ENCODE peak calls at places on chromosomes 6 and 20, in ten cellular contexts. One of them, this sample, is unnamed.

GRCh38 chr20:2585811-2586210 is 49.4 kb downstream of the TMC2 start:
- DNase-seq in Karpas-422: no peak
- DNase-seq in fibroblast of the aortic adventitia: peak; percentile 47
- DNase-seq in lower lobe of right lung: no peak
- DNase-seq in body of pancreas: no peak
- DNase-seq in ovary: no peak
- DNase-seq in lower leg skin: no peak
- DNase-seq in fibroblast of pulmonary artery: peak; percentile 53
- DNase-seq in kidney epithelial cell: peak; percentile 9
- DNase-seq in endodermal cell: no peak
- DNase-seq in this sample: peak; percentile 64

GRCh38 chr20:24827603-24828295 is 121.3 kb upstream of the CST7 start:
- DNase-seq in Karpas-422: no peak
- DNase-seq in fibroblast of the aortic adventitia: no peak
- DNase-seq in lower lobe of right lung: no peak
- DNase-seq in body of pancreas: no peak
- DNase-seq in ovary: no peak
- DNase-seq in lower leg skin: no peak
- DNase-seq in fibroblast of pulmonary artery: no peak
- DNase-seq in kidney epithelial cell: no peak
- DNase-seq in endodermal cell: no peak
- DNase-seq in this sample: no peak

GRCh38 chr6:167045828-167046580 is 46.8 kb downstream of the CEP43 start:
- DNase-seq in Karpas-422: peak; percentile 84
- DNase-seq in fibroblast of the aortic adventitia: no peak
- DNase-seq in lower lobe of right lung: no peak
- DNase-seq in body of pancreas: no peak
- DNase-seq in ovary: no peak
- DNase-seq in lower leg skin: no peak
- DNase-seq in fibroblast of pulmonary artery: no peak
- DNase-seq in kidney epithelial cell: no peak
- DNase-seq in endodermal cell: no peak
- DNase-seq in this sample: no peak

GRCh38 chr6:28977351-28978136 is 27.6 kb downstream of the ZNF311 start:
- DNase-seq in Karpas-422: no peak
- DNase-seq in fibroblast of the aortic adventitia: peak; percentile 34
- DNase-seq in lower lobe of right lung: peak; percentile 61
- DNase-seq in body of pancreas: no peak
- DNase-seq in ovary: no peak
- DNase-seq in lower leg skin: no peak
- DNase-seq in fibroblast of pulmonary artery: peak; percentile 78
- DNase-seq in kidney epithelial cell: no peak
- DNase-seq in endodermal cell: peak; percentile 79
- DNase-seq in this sample: no peak

GRCh38 chr6:56593801-56594318 is 48.8 kb downstream of the DST start:
- DNase-seq in Karpas-422: peak; percentile 80
- DNase-seq in fibroblast of the aortic adventitia: peak; percentile 37
- DNase-seq in lower lobe of right lung: no peak
- DNase-seq in body of pancreas: no peak
- DNase-seq in ovary: no peak
- DNase-seq in lower leg skin: no peak
- DNase-seq in fibroblast of pulmonary artery: peak; percentile 22
- DNase-seq in kidney epithelial cell: no peak
- DNase-seq in endodermal cell: no peak
- DNase-seq in this sample: no peak

GRCh38 chr6:105786890-105787655 is 299.1 kb upstream of the PRDM1 start:
- DNase-seq in Karpas-422: no peak
- DNase-seq in fibroblast of the aortic adventitia: no peak
- DNase-seq in lower lobe of right lung: no peak
- DNase-seq in body of pancreas: no peak
- DNase-seq in ovary: no peak
- DNase-seq in lower leg skin: no peak
- DNase-seq in fibroblast of pulmonary artery: no peak
- DNase-seq in kidney epithelial cell: no peak
- DNase-seq in endodermal cell: no peak
- DNase-seq in this sample: no peak

GRCh38 chr6:100509101-100509500 is 44.4 kb upstream of the SIM1 start:
- DNase-seq in Karpas-422: no peak
- DNase-seq in fibroblast of the aortic adventitia: no peak
- DNase-seq in lower lobe of right lung: no peak
- DNase-seq in body of pancreas: no peak
- DNase-seq in ovary: no peak
- DNase-seq in lower leg skin: no peak
- DNase-seq in fibroblast of pulmonary artery: no peak
- DNase-seq in kidney epithelial cell: no peak
- DNase-seq in endodermal cell: no peak
- DNase-seq in this sample: no peak

GRCh38 chr6:168886964-168887363 is 366.7 kb downstream of the THBS2 start:
- DNase-seq in Karpas-422: no peak
- DNase-seq in fibroblast of the aortic adventitia: no peak
- DNase-seq in lower lobe of right lung: no peak
- DNase-seq in body of pancreas: peak; percentile 52
- DNase-seq in ovary: no peak
- DNase-seq in lower leg skin: no peak
- DNase-seq in fibroblast of pulmonary artery: no peak
- DNase-seq in kidney epithelial cell: no peak
- DNase-seq in endodermal cell: no peak
- DNase-seq in this sample: no peak

GRCh38 chr20:46330831-46331371 is 22.6 kb upstream of the CDH22 start:
- DNase-seq in Karpas-422: no peak
- DNase-seq in fibroblast of the aortic adventitia: no peak
- DNase-seq in lower lobe of right lung: no peak
- DNase-seq in body of pancreas: no peak
- DNase-seq in ovary: no peak
- DNase-seq in lower leg skin: no peak
- DNase-seq in fibroblast of pulmonary artery: no peak
- DNase-seq in kidney epithelial cell: no peak
- DNase-seq in endodermal cell: no peak
- DNase-seq in this sample: no peak
- H3K4me3 ChIP-seq in Karpas-422: peak overlapping the region; percentile 57
- H3K4me3 ChIP-seq in fibroblast of the aortic adventitia: no peak overlapping the region
- H3K4me3 ChIP-seq in lower lobe of right lung: no peak overlapping the region
- H3K4me3 ChIP-seq in body of pancreas: no peak overlapping the region
- H3K4me3 ChIP-seq in ovary: no peak overlapping the region
- H3K4me3 ChIP-seq in lower leg skin: no peak overlapping the region
- H3K4me3 ChIP-seq in fibroblast of pulmonary artery: no peak overlapping the region
- H3K4me3 ChIP-seq in kidney epithelial cell: no peak overlapping the region
- H3K4me3 ChIP-seq in endodermal cell: no peak overlapping the region
- H3K4me3 ChIP-seq in this sample: no peak overlapping the region

GRCh38 chr20:21521596-21522478 is 8.0 kb upstream of the NKX2-2 start:
- DNase-seq in Karpas-422: no peak
- DNase-seq in fibroblast of the aortic adventitia: no peak
- DNase-seq in lower lobe of right lung: peak; percentile 25
- DNase-seq in body of pancreas: no peak
- DNase-seq in ovary: no peak
- DNase-seq in lower leg skin: no peak
- DNase-seq in fibroblast of pulmonary artery: no peak
- DNase-seq in kidney epithelial cell: no peak
- DNase-seq in endodermal cell: peak; percentile 78
- DNase-seq in this sample: no peak

GRCh38 chr20:21523895-21524294 is 10.0 kb upstream of the NKX2-2 start:
- DNase-seq in Karpas-422: no peak
- DNase-seq in fibroblast of the aortic adventitia: no peak
- DNase-seq in lower lobe of right lung: no peak
- DNase-seq in body of pancreas: no peak
- DNase-seq in ovary: no peak
- DNase-seq in lower leg skin: no peak
- DNase-seq in fibroblast of pulmonary artery: no peak
- DNase-seq in kidney epithelial cell: no peak
- DNase-seq in endodermal cell: no peak
- DNase-seq in this sample: no peak

GRCh38 chr20:21520702-21521595 is 7.1 kb upstream of the NKX2-2 start:
- DNase-seq in Karpas-422: no peak
- DNase-seq in fibroblast of the aortic adventitia: peak; percentile 37
- DNase-seq in lower lobe of right lung: peak; percentile 30
- DNase-seq in body of pancreas: no peak
- DNase-seq in ovary: no peak
- DNase-seq in lower leg skin: no peak
- DNase-seq in fibroblast of pulmonary artery: no peak
- DNase-seq in kidney epithelial cell: no peak
- DNase-seq in endodermal cell: peak; percentile 87
- DNase-seq in this sample: no peak

GRCh38 chr20:21522479-21523397 is 8.9 kb upstream of the NKX2-2 start:
- DNase-seq in Karpas-422: no peak
- DNase-seq in fibroblast of the aortic adventitia: no peak
- DNase-seq in lower lobe of right lung: no peak
- DNase-seq in body of pancreas: peak; percentile 51
- DNase-seq in ovary: no peak
- DNase-seq in lower leg skin: no peak
- DNase-seq in fibroblast of pulmonary artery: no peak
- DNase-seq in kidney epithelial cell: no peak
- DNase-seq in endodermal cell: peak; percentile 68
- DNase-seq in this sample: no peak

DNA sequence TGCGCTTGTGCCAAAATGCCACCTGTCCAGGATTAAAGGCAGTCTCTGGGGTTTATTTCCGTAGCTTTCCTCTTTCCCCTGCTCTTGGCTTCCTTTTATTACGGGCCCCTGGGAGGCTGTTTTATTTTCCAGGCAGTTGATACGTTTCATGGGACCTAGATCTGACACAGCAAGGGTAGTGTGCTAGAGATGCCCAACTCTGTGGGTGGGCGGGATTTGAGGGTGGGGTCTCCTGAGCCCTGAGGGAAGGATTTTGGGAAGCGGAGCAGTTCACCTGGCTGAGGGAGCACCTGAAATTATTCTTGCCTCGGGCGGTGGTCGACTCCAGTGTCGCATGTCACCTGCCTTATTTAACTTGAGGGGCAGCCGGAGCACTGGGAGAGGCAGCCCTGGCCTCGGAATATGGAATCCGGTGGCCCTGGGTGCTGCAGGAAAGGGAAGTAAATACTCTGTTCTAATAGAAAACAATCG is 9.6 kb upstream of the NKX2-2 start:
- DNase-seq in Karpas-422: no peak
- DNase-seq in fibroblast of the aortic adventitia: no peak
- DNase-seq in lower lobe of right lung: no peak
- DNase-seq in body of pancreas: no peak
- DNase-seq in ovary: no peak
- DNase-seq in lower leg skin: no peak
- DNase-seq in fibroblast of pulmonary artery: no peak
- DNase-seq in kidney epithelial cell: no peak
- DNase-seq in endodermal cell: no peak
- DNase-seq in this sample: no peak
- H3K4me3 ChIP-seq in Karpas-422: no peak overlapping the region
- H3K4me3 ChIP-seq in fibroblast of the aortic adventitia: no peak overlapping the region
- H3K4me3 ChIP-seq in lower lobe of right lung: no peak overlapping the region
- H3K4me3 ChIP-seq in body of pancreas: no peak overlapping the region
- H3K4me3 ChIP-seq in ovary: no peak overlapping the region
- H3K4me3 ChIP-seq in lower leg skin: no peak overlapping the region
- H3K4me3 ChIP-seq in fibroblast of pulmonary artery: no peak overlapping the region
- H3K4me3 ChIP-seq in kidney epithelial cell: no peak overlapping the region
- H3K4me3 ChIP-seq in endodermal cell: peak overlapping the region; percentile 54
- H3K4me3 ChIP-seq in this sample: no peak overlapping the region

DNA sequence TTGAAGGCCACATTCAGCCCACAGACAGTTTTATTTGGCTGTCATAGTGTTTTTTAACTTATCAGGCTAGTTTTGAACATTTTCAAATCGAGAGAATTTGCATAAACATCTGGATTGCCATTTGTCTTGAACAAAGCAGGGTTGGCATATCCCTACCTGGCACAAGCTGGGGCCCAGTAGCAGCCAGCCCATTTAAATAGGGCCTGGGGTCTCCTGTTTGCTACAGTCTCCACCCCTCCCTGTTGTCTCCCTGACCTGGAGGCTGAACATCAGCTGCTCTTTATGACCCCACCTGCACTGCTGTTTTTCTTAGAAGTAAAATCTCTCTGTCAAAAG is 10.5 kb downstream of the BCAS4 start:
- DNase-seq in Karpas-422: no peak
- DNase-seq in fibroblast of the aortic adventitia: no peak
- DNase-seq in lower lobe of right lung: no peak
- DNase-seq in body of pancreas: no peak
- DNase-seq in ovary: no peak
- DNase-seq in lower leg skin: no peak
- DNase-seq in fibroblast of pulmonary artery: no peak
- DNase-seq in kidney epithelial cell: no peak
- DNase-seq in endodermal cell: no peak
- DNase-seq in this sample: no peak
- H3K4me3 ChIP-seq in Karpas-422: peak overlapping the region; percentile 43
- H3K4me3 ChIP-seq in fibroblast of the aortic adventitia: no peak overlapping the region
- H3K4me3 ChIP-seq in lower lobe of right lung: no peak overlapping the region
- H3K4me3 ChIP-seq in body of pancreas: no peak overlapping the region
- H3K4me3 ChIP-seq in ovary: no peak overlapping the region
- H3K4me3 ChIP-seq in lower leg skin: no peak overlapping the region
- H3K4me3 ChIP-seq in fibroblast of pulmonary artery: no peak overlapping the region
- H3K4me3 ChIP-seq in kidney epithelial cell: no peak overlapping the region
- H3K4me3 ChIP-seq in endodermal cell: no peak overlapping the region
- H3K4me3 ChIP-seq in this sample: no peak overlapping the region

GRCh38 chr20:21703740-21704407 is 1.6 kb upstream of the PAX1 start:
- DNase-seq in Karpas-422: no peak
- DNase-seq in fibroblast of the aortic adventitia: no peak
- DNase-seq in lower lobe of right lung: no peak
- DNase-seq in body of pancreas: no peak
- DNase-seq in ovary: no peak
- DNase-seq in lower leg skin: no peak
- DNase-seq in fibroblast of pulmonary artery: no peak
- DNase-seq in kidney epithelial cell: no peak
- DNase-seq in endodermal cell: no peak
- DNase-seq in this sample: no peak

GRCh38 chr20:21707267-21707666 is 1.8 kb downstream of the PAX1 start:
- DNase-seq in Karpas-422: no peak
- DNase-seq in fibroblast of the aortic adventitia: no peak
- DNase-seq in lower lobe of right lung: no peak
- DNase-seq in body of pancreas: no peak
- DNase-seq in ovary: no peak
- DNase-seq in lower leg skin: no peak
- DNase-seq in fibroblast of pulmonary artery: no peak
- DNase-seq in kidney epithelial cell: no peak
- DNase-seq in endodermal cell: no peak
- DNase-seq in this sample: no peak

GRCh38 chr20:21704408-21705385 is 767 bp upstream of the PAX1 start:
- DNase-seq in Karpas-422: no peak
- DNase-seq in fibroblast of the aortic adventitia: no peak
- DNase-seq in lower lobe of right lung: no peak
- DNase-seq in body of pancreas: no peak
- DNase-seq in ovary: no peak
- DNase-seq in lower leg skin: no peak
- DNase-seq in fibroblast of pulmonary artery: no peak
- DNase-seq in kidney epithelial cell: no peak
- DNase-seq in endodermal cell: peak; percentile 85
- DNase-seq in this sample: no peak

GRCh38 chr20:21706345-21707195 is 1.1 kb downstream of the PAX1 start:
- DNase-seq in Karpas-422: no peak
- DNase-seq in fibroblast of the aortic adventitia: no peak
- DNase-seq in lower lobe of right lung: no peak
- DNase-seq in body of pancreas: no peak
- DNase-seq in ovary: no peak
- DNase-seq in lower leg skin: no peak
- DNase-seq in fibroblast of pulmonary artery: no peak
- DNase-seq in kidney epithelial cell: no peak
- DNase-seq in endodermal cell: peak; percentile 75
- DNase-seq in this sample: no peak

DNA sequence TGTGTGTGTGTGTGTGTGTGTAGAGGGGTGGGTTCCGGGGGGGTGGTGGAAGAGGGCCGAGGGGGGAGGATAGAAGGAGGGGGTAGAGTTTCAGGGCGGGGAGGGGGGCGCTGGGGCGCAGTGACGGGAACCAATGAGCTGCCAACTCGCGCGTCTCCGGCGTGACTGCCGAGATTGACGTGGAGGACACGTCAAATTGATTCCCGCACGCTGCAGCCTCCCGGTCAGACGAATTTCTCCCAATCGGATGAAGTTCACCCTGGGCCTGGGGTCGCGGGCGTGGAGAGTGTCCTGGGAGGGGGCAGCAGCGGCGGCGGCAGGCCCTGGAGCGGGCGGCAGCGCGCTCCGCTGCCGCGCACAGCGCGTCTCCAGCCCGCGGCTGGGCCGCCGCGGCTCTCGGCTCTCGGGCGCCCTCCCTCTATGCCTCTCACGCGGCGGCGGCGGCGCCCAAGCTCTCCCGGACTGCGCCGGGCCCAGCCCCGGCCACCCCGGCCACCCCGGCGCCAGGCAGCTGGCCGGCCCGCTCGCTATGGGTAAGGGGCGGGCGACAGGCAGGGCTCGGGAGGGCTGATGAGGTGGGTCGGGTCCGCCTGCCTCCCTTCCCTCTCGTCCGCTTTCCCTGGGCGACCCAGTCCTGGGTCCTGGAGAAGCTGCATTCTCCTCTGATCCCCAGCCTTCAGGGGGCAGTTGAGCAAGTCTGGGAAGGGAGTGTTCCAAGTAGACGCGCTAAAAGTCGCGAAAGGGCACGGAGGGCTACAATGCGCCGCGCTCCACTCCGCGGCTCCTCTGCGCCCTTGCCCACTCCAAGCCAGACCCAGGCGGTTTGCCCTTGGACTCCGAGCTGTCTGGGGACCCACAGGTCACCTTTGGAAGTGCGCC is at the start of gene PAX1:
- DNase-seq in Karpas-422: no peak
- DNase-seq in fibroblast of the aortic adventitia: no peak
- DNase-seq in lower lobe of right lung: no peak
- DNase-seq in body of pancreas: peak; percentile 24
- DNase-seq in ovary: no peak
- DNase-seq in lower leg skin: no peak
- DNase-seq in fibroblast of pulmonary artery: no peak
- DNase-seq in kidney epithelial cell: no peak
- DNase-seq in endodermal cell: peak; percentile 80
- DNase-seq in this sample: no peak
- H3K4me3 ChIP-seq in Karpas-422: no peak within 1 kb of the TSS
- H3K4me3 ChIP-seq in fibroblast of the aortic adventitia: no peak within 1 kb of the TSS
- H3K4me3 ChIP-seq in lower lobe of right lung: no peak within 1 kb of the TSS
- H3K4me3 ChIP-seq in body of pancreas: no peak within 1 kb of the TSS
- H3K4me3 ChIP-seq in ovary: no peak within 1 kb of the TSS
- H3K4me3 ChIP-seq in lower leg skin: no peak within 1 kb of the TSS
- H3K4me3 ChIP-seq in fibroblast of pulmonary artery: no peak within 1 kb of the TSS
- H3K4me3 ChIP-seq in kidney epithelial cell: no peak within 1 kb of the TSS
- H3K4me3 ChIP-seq in endodermal cell: peak within 1 kb of the TSS; percentile 77
- H3K4me3 ChIP-seq in this sample: no peak within 1 kb of the TSS